ENCODE peak calls at places on chromosomes 16 and 17, in six cellular contexts. E is GM23248, K is neural progenitor cell, Q is PC-3, A is SK-N-SH, V is HCT116. G is an unnamed sample.

GRCh38 chr17:75182319-75182568 is 515 bp downstream of the SUMO2 start:
- DNase-seq in E (no peak), K (no peak), Q (no peak), A (no peak), V (no peak), G (no peak)

GRCh38 chr17:81909966-81910839 is 996 bp downstream of the PCYT2 start:
- DNase-seq in E (peak), K (peak), Q (no peak), A (peak), V (no peak), G (no peak)

GRCh38 chr17:75555679-75556153 is 30.2 kb downstream of the LLGL2 start:
- DNase-seq in E (no peak), K (no peak), Q (no peak), A (no peak), V (no peak), G (no peak)

GRCh38 chr16:15498427-15499175 is 64.2 kb downstream of the BMERB1 start:
- DNase-seq in E (peak), K (peak), Q (peak), A (no peak), V (no peak), G (no peak)

GRCh38 chr16:19113577-19114358 is at the start of gene ITPRIPL2:
- DNase-seq in E (peak), K (peak), Q (peak), A (peak), V (peak), G (no peak)

GRCh38 chr17:8894673-8895578 is 27.5 kb upstream of the PIK3R6 start:
- DNase-seq in E (peak), K (peak), Q (peak), A (peak), V (peak), G (peak)

GRCh38 chr17:57350266-57350665 is 93.9 kb downstream of the MSI2 start:
- DNase-seq in E (no peak), K (no peak), Q (no peak), A (no peak), V (no peak), G (no peak)

GRCh38 chr16:48284772-48285409 is 37.6 kb upstream of the ABCC11 start:
- DNase-seq in E (no peak), K (no peak), Q (no peak), A (no peak), V (no peak), G (peak)

GRCh38 chr16:72835041-72835440 is 212.9 kb downstream of the ZFHX3 start:
- DNase-seq in E (no peak), K (no peak), Q (no peak), A (no peak), V (no peak), G (no peak)

GRCh38 chr17:245020-245419 is 63.6 kb upstream of the DOC2B start:
- DNase-seq in E (no peak), K (no peak), Q (no peak), A (no peak), V (no peak), G (no peak)

DNA sequence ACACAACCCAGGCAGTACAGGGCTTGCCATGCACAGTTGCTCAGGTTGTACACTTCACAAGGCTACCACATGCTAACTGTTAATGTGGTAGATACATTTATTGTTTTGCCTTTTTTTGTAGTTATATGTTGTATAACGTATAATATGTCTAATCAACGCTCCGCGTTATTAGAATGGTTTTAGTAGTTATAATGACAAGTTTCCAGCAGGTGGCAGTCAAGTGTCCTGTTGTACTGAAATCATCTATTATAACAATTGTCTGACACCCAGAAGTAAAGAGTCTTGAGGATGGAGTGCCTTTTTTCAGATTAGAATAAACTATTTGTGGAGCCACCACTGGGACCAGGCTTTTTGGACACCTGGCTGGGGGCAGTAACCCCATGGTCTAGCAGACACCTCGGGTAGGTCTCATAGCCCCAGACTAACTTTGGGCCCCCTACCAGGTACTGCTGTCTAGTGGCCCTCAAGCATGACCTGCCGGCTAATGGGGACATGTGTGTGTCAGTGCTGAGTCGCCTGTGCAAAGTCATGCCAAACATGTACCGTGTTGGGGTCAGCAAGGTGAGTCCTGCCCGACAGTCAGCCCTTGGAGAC is 32.8 kb downstream of the MYO15A start:
- DNase-seq in E (peak), K (peak), Q (peak), A (peak), V (no peak), G (peak)
- H3K4me2 ChIP-seq in E (no peak), K (no peak), Q (no peak), A (no peak), V (peak), G (no peak)

DNA sequence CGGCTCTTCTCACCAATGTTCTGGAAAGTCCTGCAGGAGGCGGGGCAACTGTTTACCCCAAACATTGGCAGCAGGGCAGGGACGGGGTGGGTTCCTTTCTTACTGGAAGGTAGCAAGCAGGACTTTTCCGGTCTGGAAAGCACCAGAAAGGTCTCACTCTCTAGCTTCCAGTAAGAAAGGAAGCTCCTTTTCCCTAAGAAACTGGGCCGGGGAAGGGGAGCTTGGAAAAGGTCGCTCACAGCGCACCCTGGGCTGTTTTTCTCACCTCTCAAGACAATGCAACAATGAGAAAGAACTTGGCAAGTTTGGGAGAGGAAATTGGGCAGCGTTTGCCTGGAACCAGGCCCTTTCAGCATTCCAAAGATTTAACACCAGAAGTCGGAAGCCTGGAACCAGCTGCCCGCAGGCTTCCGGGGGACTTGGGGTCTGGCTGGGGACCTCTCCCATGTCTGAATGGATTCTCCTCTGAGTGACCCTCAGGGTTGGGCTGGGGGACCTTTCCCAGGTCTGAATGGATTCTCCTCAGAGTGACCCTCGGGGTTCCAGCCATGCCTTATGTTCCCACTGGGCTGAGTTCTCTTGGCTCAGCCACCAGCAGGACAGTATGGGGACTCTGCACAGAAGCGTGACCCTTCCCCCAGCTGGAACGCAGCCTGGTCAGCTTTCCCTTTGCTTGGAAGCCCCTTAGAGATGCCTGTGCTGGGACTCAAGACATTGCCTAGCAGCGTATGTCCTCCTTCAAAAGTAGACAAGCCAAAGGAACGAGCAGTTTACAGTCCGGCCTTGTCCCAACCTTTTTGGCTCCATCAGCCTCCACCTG is 166.5 kb upstream of the PLCG2 start:
- DNase-seq in E (peak), K (no peak), Q (no peak), A (no peak), V (no peak), G (no peak)
- H3K9ac ChIP-seq in E (peak), K (no peak), Q (no peak), A (no peak), V (no peak), G (no peak)

GRCh38 chr17:80027043-80027435 is 8.6 kb downstream of the TBC1D16 start:
- DNase-seq in E (no peak), K (no peak), Q (no peak), A (no peak), V (no peak), G (no peak)

GRCh38 chr17:80025796-80026195 is 9.9 kb downstream of the TBC1D16 start:
- DNase-seq in E (no peak), K (no peak), Q (no peak), A (no peak), V (no peak), G (no peak)

GRCh38 chr17:80029235-80029974 is 6.3 kb downstream of the TBC1D16 start:
- DNase-seq in E (peak), K (no peak), Q (peak), A (no peak), V (no peak), G (no peak)

GRCh38 chr17:80026359-80027042 is 9.2 kb downstream of the TBC1D16 start:
- DNase-seq in E (no peak), K (no peak), Q (no peak), A (no peak), V (no peak), G (no peak)

GRCh38 chr17:80028030-80028429 is 7.6 kb downstream of the TBC1D16 start:
- DNase-seq in E (no peak), K (no peak), Q (no peak), A (no peak), V (no peak), G (no peak)
- TF ChIP-seq EZH2phosphoT487 in E (no peak), K (no peak), Q (no peak), A (no peak), V (no peak), G (no peak)

DNA sequence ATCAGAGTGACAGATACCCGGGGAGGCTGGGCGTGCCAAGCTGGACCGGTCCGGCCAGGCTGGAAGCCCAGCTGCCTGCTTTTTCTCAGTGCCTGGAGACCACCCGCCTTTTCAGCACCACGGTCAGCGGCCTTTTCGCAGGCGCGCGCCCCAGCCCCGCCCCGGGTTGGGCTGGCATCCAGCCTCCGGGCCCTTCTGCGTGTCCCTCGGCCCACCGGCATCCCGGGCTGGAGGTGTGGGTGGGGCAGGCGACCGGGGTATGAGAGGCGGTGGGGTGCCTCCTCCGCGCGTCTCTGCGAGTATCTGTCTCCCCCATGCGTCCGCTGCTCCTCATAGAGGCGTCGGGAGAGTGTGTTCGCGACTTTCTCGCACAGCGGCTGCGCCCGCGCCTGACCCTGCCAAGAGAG is 102.5 kb downstream of the MRM1 start:
- DNase-seq in E (peak), K (peak), Q (peak), A (peak), V (no peak), G (peak)
- H3K4me2 ChIP-seq in E (no peak), K (peak), Q (no peak), A (no peak), V (no peak), G (no peak)

GRCh38 chr16:88779406-88780099 is 5.5 kb downstream of the PIEZO1 start:
- DNase-seq in E (no peak), K (no peak), Q (no peak), A (no peak), V (no peak), G (no peak)
- H3K9ac ChIP-seq in E (no peak), K (no peak), Q (no peak), A (no peak), V (no peak), G (no peak)

GRCh38 chr17:3935825-3936355 is 19.6 kb upstream of the P2RX1 start:
- DNase-seq in E (peak), K (no peak), Q (peak), A (no peak), V (no peak), G (no peak)
- TF ChIP-seq EZH2phosphoT487 in E (no peak), K (no peak), Q (no peak), A (no peak), V (no peak), G (no peak)

G was measured in MM.1S.